ENCODE peak calls at places on chromosomes 1 and 21, in five cellular contexts. One of them, this sample, is unnamed.

GRCh38 chr1:27009601-27010197 is 3.0 kb downstream of the TENT5B start:
- DNase-seq in IMR-90: no peak
- DNase-seq in bronchial epithelial cell: peak; percentile 90
- DNase-seq in upper lobe of right lung: no peak
- DNase-seq in tibial artery: no peak
- DNase-seq in this sample: no peak

GRCh38 chr1:64986903-64987871 is 20.8 kb upstream of the JAK1 start:
- DNase-seq in IMR-90: peak; percentile 42
- DNase-seq in bronchial epithelial cell: peak; percentile 37
- DNase-seq in upper lobe of right lung: no peak
- DNase-seq in tibial artery: no peak
- DNase-seq in this sample: no peak

GRCh38 chr21:36749935-36750578 is 51.1 kb downstream of the SIM2 start:
- DNase-seq in IMR-90: peak; percentile 44
- DNase-seq in bronchial epithelial cell: peak; percentile 29
- DNase-seq in upper lobe of right lung: no peak
- DNase-seq in tibial artery: no peak
- DNase-seq in this sample: no peak

GRCh38 chr1:165364432-165365133 is 8.1 kb upstream of the LMX1A start:
- DNase-seq in IMR-90: no peak
- DNase-seq in bronchial epithelial cell: peak; percentile 91
- DNase-seq in upper lobe of right lung: no peak
- DNase-seq in tibial artery: peak; percentile 77
- DNase-seq in this sample: no peak

GRCh38 chr1:22223176-22223575 is 80.3 kb upstream of the WNT4 start:
- DNase-seq in IMR-90: no peak
- DNase-seq in bronchial epithelial cell: peak; percentile 80
- DNase-seq in upper lobe of right lung: peak; percentile 18
- DNase-seq in tibial artery: no peak
- DNase-seq in this sample: peak; percentile 9

GRCh38 chr21:42571391-42572150 is 57.9 kb downstream of the SLC37A1 start:
- DNase-seq in IMR-90: no peak
- DNase-seq in bronchial epithelial cell: no peak
- DNase-seq in upper lobe of right lung: peak; percentile 44
- DNase-seq in tibial artery: peak; percentile 17
- DNase-seq in this sample: peak; percentile 2

GRCh38 chr1:28301368-28302174 is 27.3 kb upstream of the MED18 start:
- DNase-seq in IMR-90: no peak
- DNase-seq in bronchial epithelial cell: no peak
- DNase-seq in upper lobe of right lung: no peak
- DNase-seq in tibial artery: no peak
- DNase-seq in this sample: no peak

GRCh38 chr1:203368624-203369451 is 17.9 kb upstream of the FMOD start:
- DNase-seq in IMR-90: peak; percentile 69
- DNase-seq in bronchial epithelial cell: peak; percentile 87
- DNase-seq in upper lobe of right lung: no peak
- DNase-seq in tibial artery: peak; percentile 89
- DNase-seq in this sample: no peak

DNA sequence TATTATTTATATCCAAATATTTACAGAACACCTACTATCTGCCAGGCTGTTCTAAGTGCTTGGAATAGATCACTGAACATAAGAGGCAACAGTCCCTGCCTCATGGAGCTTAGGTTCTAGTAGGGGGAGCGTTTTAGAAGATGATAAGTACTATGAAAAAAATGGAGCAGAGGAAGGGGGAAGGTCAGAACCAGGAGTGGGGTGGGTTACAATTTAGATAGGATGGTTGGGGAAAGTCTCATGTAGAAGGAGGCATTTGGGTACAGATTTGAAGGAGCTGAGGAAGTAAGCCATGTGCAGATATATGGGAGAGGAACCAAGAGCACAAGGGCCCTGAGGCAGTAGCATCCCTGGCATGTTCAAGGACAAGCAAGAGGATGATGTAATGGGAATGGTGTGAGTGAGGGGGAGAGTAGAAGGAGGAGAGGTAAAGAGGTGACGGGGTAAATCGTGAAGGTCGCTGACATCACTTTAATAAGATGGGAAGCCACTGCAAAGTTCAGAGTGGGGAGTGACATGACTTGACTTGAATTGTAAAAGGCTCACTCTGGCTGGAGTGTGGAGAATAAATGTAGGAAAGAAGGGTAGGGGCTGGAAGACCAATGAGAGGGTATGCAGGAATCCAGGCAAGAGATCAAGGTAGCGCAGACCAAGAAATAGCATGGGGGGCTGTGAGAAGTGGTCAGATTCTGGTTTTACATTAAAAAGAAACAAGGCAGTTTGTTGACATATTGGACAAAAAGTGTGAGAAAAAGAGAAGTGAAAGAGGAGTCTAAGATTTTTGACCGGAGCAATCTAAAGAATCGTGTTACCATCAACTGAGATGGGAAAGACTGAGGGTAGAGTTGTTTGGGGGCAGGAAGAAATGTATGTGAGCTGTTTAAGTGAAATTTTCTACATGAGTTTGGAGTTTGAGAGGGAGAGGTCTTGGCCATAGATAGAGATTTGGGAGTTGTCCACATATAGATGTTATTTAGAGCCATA is 92.6 kb downstream of the LPAR3 start:
- DNase-seq in IMR-90: no peak
- DNase-seq in bronchial epithelial cell: no peak
- DNase-seq in upper lobe of right lung: no peak
- DNase-seq in tibial artery: no peak
- DNase-seq in this sample: no peak
- TF ChIP-seq CTCF in IMR-90: no peak
- TF ChIP-seq CTCF in bronchial epithelial cell: no peak
- TF ChIP-seq CTCF in upper lobe of right lung: no peak
- TF ChIP-seq CTCF in tibial artery: no peak
- TF ChIP-seq CTCF in this sample: no peak

DNA sequence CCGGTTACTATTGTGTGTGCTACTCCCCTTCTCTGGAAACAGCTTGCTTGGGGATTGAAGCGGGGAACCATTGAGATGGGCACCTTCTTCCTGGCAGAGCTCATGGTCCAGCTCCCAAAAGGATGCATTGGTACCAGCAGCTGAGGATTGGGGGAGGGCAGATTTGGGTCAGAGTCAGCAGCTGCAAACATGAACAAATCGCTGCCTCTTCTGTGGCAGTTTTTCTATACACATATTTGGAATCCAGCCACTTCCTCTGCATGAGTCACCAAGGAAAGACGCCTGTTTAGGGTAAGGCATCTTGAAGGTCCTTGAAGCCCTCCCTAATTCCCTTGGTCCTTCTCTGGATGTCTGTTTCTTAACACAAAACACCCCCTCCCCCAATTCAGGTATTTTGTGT is 104.7 kb downstream of the DAB1 start:
- DNase-seq in IMR-90: peak; percentile 69
- DNase-seq in bronchial epithelial cell: peak; percentile 67
- DNase-seq in upper lobe of right lung: no peak
- DNase-seq in tibial artery: no peak
- DNase-seq in this sample: no peak
- TF ChIP-seq CTCF in IMR-90: no peak
- TF ChIP-seq CTCF in bronchial epithelial cell: no peak
- TF ChIP-seq CTCF in upper lobe of right lung: no peak
- TF ChIP-seq CTCF in tibial artery: no peak
- TF ChIP-seq CTCF in this sample: no peak

GRCh38 chr1:67522001-67522441 is 91.8 kb upstream of the SERBP1 start:
- DNase-seq in IMR-90: no peak
- DNase-seq in bronchial epithelial cell: peak; percentile 54
- DNase-seq in upper lobe of right lung: no peak
- DNase-seq in tibial artery: no peak
- DNase-seq in this sample: no peak

GRCh38 chr1:67528141-67528540 is 97.9 kb upstream of the SERBP1 start:
- DNase-seq in IMR-90: no peak
- DNase-seq in bronchial epithelial cell: no peak
- DNase-seq in upper lobe of right lung: no peak
- DNase-seq in tibial artery: no peak
- DNase-seq in this sample: no peak

GRCh38 chr1:67525053-67525760 is 95.0 kb upstream of the SERBP1 start:
- DNase-seq in IMR-90: no peak
- DNase-seq in bronchial epithelial cell: no peak
- DNase-seq in upper lobe of right lung: no peak
- DNase-seq in tibial artery: no peak
- DNase-seq in this sample: no peak

GRCh38 chr1:67522793-67523192 is 92.6 kb upstream of the SERBP1 start:
- DNase-seq in IMR-90: no peak
- DNase-seq in bronchial epithelial cell: no peak
- DNase-seq in upper lobe of right lung: no peak
- DNase-seq in tibial artery: no peak
- DNase-seq in this sample: no peak

DNA sequence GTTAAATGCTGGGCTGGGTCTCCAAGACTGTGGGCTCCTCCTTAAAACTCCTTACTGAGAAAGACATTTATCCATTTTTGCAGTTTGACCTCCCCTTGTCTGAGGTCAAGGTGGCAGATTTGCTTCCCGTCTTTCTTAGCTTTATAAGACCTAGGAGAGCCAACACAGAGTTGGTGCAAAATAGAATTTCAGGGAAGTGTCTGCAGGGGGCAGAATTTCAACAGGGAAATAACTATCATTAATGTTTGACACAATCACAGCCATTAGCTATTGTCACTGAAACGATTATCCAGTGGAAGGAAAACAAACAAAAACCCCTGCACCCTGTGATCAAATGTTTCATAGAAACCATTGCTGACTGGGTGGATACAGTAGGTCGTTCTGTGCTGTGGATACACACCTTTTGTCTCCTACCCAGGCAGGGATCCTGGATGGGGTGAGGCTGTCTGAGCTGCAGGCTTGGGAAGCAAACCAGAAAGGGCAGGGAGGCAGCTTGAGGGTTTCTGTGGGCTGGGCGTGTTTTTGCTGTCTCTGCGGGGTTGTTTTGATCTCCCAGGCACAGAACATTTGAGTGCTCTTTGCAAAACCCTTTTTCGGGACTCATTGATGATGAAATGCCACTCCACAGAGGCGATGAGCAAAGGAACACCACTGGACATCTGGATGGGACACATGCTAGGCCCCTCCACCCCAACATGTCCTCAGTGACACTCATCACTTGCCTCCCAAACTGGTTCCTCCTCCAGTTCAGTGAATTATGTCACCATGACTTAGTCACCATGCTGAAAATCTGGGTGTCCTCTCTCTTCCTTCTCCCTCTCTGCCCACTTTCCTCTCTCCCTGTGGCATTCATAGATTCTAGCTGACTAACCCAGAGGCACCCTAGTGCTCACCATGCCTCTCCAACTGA is 94.2 kb upstream of the SERBP1 start:
- DNase-seq in IMR-90: no peak
- DNase-seq in bronchial epithelial cell: peak; percentile 65
- DNase-seq in upper lobe of right lung: no peak
- DNase-seq in tibial artery: no peak
- DNase-seq in this sample: no peak
- TF ChIP-seq CTCF in IMR-90: peak; percentile 22
- TF ChIP-seq CTCF in bronchial epithelial cell: peak; percentile 24
- TF ChIP-seq CTCF in upper lobe of right lung: peak; percentile 21
- TF ChIP-seq CTCF in tibial artery: no peak
- TF ChIP-seq CTCF in this sample: peak; percentile 19

GRCh38 chr1:119676571-119677206 is 28.6 kb upstream of the ZNF697 start:
- DNase-seq in IMR-90: no peak
- DNase-seq in bronchial epithelial cell: no peak
- DNase-seq in upper lobe of right lung: peak; percentile 63
- DNase-seq in tibial artery: peak; percentile 57
- DNase-seq in this sample: no peak
- TF ChIP-seq CTCF in IMR-90: peak; percentile 7
- TF ChIP-seq CTCF in bronchial epithelial cell: no peak
- TF ChIP-seq CTCF in upper lobe of right lung: no peak
- TF ChIP-seq CTCF in tibial artery: no peak
- TF ChIP-seq CTCF in this sample: no peak

GRCh38 chr1:90614872-90615271 is 102.2 kb downstream of the BARHL2 start:
- DNase-seq in IMR-90: no peak
- DNase-seq in bronchial epithelial cell: no peak
- DNase-seq in upper lobe of right lung: no peak
- DNase-seq in tibial artery: no peak
- DNase-seq in this sample: no peak
- TF ChIP-seq CTCF in IMR-90: peak; percentile 22
- TF ChIP-seq CTCF in bronchial epithelial cell: peak; percentile 19
- TF ChIP-seq CTCF in upper lobe of right lung: peak; percentile 13
- TF ChIP-seq CTCF in tibial artery: no peak
- TF ChIP-seq CTCF in this sample: peak; percentile 80

GRCh38 chr1:160876311-160876710 is 8.7 kb downstream of the ITLN1 start:
- DNase-seq in IMR-90: no peak
- DNase-seq in bronchial epithelial cell: no peak
- DNase-seq in upper lobe of right lung: no peak
- DNase-seq in tibial artery: no peak
- DNase-seq in this sample: no peak

GRCh38 chr1:160879056-160879455 is 5.9 kb downstream of the ITLN1 start:
- DNase-seq in IMR-90: no peak
- DNase-seq in bronchial epithelial cell: no peak
- DNase-seq in upper lobe of right lung: no peak
- DNase-seq in tibial artery: no peak
- DNase-seq in this sample: no peak

GRCh38 chr1:160874935-160875334 is 10.0 kb downstream of the ITLN1 start:
- DNase-seq in IMR-90: no peak
- DNase-seq in bronchial epithelial cell: peak; percentile 39
- DNase-seq in upper lobe of right lung: no peak
- DNase-seq in tibial artery: no peak
- DNase-seq in this sample: no peak

DNA sequence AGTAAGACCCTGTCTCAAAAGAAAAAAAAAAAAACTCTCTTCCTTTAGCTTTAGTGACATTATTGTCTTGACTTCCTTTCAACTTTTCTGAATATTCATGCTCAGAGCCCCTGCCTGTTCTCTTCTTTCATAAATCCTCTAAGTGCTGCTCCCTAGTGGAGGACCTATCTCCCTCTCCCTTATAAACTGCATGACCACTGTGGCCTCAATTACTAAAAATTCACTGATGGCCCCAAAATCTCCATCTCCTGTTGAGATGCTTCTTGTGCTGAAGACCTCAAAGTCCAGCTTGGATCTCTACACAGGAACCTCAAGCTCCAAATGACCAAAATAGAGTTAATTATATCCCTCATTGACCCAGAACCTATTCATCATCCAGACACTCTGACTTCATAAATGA is 7.8 kb downstream of the ITLN1 start:
- DNase-seq in IMR-90: no peak
- DNase-seq in bronchial epithelial cell: no peak
- DNase-seq in upper lobe of right lung: no peak
- DNase-seq in tibial artery: no peak
- DNase-seq in this sample: no peak
- TF ChIP-seq CTCF in IMR-90: no peak
- TF ChIP-seq CTCF in bronchial epithelial cell: peak; percentile 14
- TF ChIP-seq CTCF in upper lobe of right lung: peak; percentile 21
- TF ChIP-seq CTCF in tibial artery: no peak
- TF ChIP-seq CTCF in this sample: no peak

This sample was measured in glutamatergic neuron.